ENCODE peak calls at places on chromosomes 6 and 20, in six cellular contexts. I is mucosa of gallbladder, P is mammary epithelial cell, D is NCI-H82, A is fibroblast of mammary gland, E is nucleus accumbens. U is an unnamed sample.

GRCh38 chr6:82385961-82386360 is 22.3 kb downstream of the TPBG start:
- DNase-seq in I (no peak), P (peak), D (no peak), A (no peak), E (no peak), U (no peak)

GRCh38 chr20:47456952-47457724 is 44.5 kb upstream of the NCOA3 start:
- DNase-seq in D (no peak), I (no peak), E (no peak), P (peak), A (peak), U (no peak)

GRCh38 chr6:100269189-100269588 is 195.5 kb downstream of the SIM1 start:
- DNase-seq in D (no peak), P (peak), A (peak), I (no peak), E (no peak), U (no peak)

GRCh38 chr6:21946298-21946783 is 350.5 kb downstream of the PRL start:
- DNase-seq in A (peak), D (no peak), I (no peak), E (no peak), P (peak), U (no peak)

GRCh38 chr6:102812242-102812641 is 1418.7 kb downstream of the GRIK2 start:
- DNase-seq in P (peak), D (no peak), E (no peak), A (peak), I (no peak), U (no peak)

GRCh38 chr6:8556370-8557018 is 121.1 kb upstream of the SLC35B3 start:
- DNase-seq in E (no peak), A (peak), P (peak), D (peak), I (no peak), U (no peak)

GRCh38 chr20:45771182-45771759 is 20.4 kb downstream of the WFDC3 start:
- DNase-seq in D (peak), I (peak), P (peak), A (peak), E (peak), U (peak)

GRCh38 chr20:63856111-63856511 is 5.2 kb upstream of the ABHD16B start:
- DNase-seq in E (no peak), A (no peak), I (no peak), P (no peak), D (no peak), U (no peak)

GRCh38 chr6:128807577-128807976 is 75.4 kb upstream of the LAMA2 start:
- DNase-seq in P (peak), D (peak), I (no peak), A (peak), E (no peak), U (no peak)

GRCh38 chr6:5778317-5778857 is 228.3 kb downstream of the NRN1 start:
- DNase-seq in P (no peak), A (no peak), D (no peak), I (no peak), E (no peak), U (no peak)

GRCh38 chr20:60477958-60478357 is 519.7 kb downstream of the CDH26 start:
- DNase-seq in D (no peak), I (no peak), E (peak), P (no peak), A (no peak), U (peak)

GRCh38 chr20:45300961-45301360 is 5.7 kb upstream of the RBPJL start:
- DNase-seq in P (peak), A (peak), D (peak), E (no peak), I (no peak), U (peak)

GRCh38 chr20:57653546-57653900 is 33.3 kb upstream of the ZBP1 start:
- DNase-seq in I (no peak), P (no peak), D (no peak), A (no peak), E (no peak), U (peak)

GRCh38 chr6:6654599-6655575 is 66.4 kb downstream of the LY86 start:
- DNase-seq in E (no peak), A (no peak), D (no peak), P (no peak), I (no peak), U (no peak)

GRCh38 chr6:11021003-11021402 is 23.1 kb downstream of the ELOVL2 start:
- DNase-seq in P (no peak), D (peak), I (no peak), E (no peak), A (peak), U (no peak)

GRCh38 chr20:25019381-25020155 is 27.0 kb upstream of the APMAP start:
- DNase-seq in A (no peak), I (no peak), P (no peak), D (no peak), E (no peak), U (peak)

GRCh38 chr6:2876210-2877056 is 26.7 kb downstream of the SERPINB9 start:
- DNase-seq in I (peak), D (no peak), A (peak), E (no peak), P (peak), U (no peak)

GRCh38 chr6:154815938-154816820 is 83.0 kb downstream of the SCAF8 start:
- DNase-seq in E (no peak), P (no peak), A (peak), D (no peak), I (no peak), U (no peak)

GRCh38 chr6:87698618-87699017 is 3.4 kb downstream of the AKIRIN2 start:
- DNase-seq in I (no peak), D (peak), E (no peak), P (no peak), A (peak), U (no peak)

GRCh38 chr6:125812394-125813231 is 21.9 kb downstream of the NCOA7 start:
- DNase-seq in E (no peak), P (peak), I (peak), A (peak), D (no peak), U (no peak)

GRCh38 chr6:3766219-3766618 is 14.7 kb upstream of the PXDC1 start:
- DNase-seq in E (no peak), P (peak), D (peak), I (no peak), A (no peak), U (peak)

GRCh38 chr6:152143359-152143758 is 335.9 kb downstream of the ESR1 start:
- DNase-seq in P (no peak), I (no peak), A (no peak), E (no peak), D (no peak), U (no peak)

GRCh38 chr20:13458860-13459451 is 179.8 kb downstream of the TASP1 start:
- DNase-seq in E (no peak), D (peak), A (peak), P (peak), I (no peak), U (no peak)

GRCh38 chr6:169291639-169292339 is 38.1 kb upstream of the THBS2 start:
- DNase-seq in D (no peak), E (no peak), P (no peak), A (peak), I (no peak), U (no peak)

GRCh38 chr20:16785221-16785620 is 37.1 kb downstream of the OTOR start:
- DNase-seq in D (no peak), E (no peak), A (no peak), P (no peak), I (no peak), U (no peak)

GRCh38 chr6:44043036-44043478 is 84.2 kb downstream of the MRPL14 start:
- DNase-seq in I (peak), A (peak), P (peak), D (no peak), E (no peak), U (no peak)

GRCh38 chr6:6715465-6715864 is 126.9 kb downstream of the LY86 start:
- DNase-seq in D (no peak), E (no peak), A (no peak), P (no peak), I (no peak), U (no peak)

GRCh38 chr6:4316867-4317400 is 181.6 kb upstream of the ECI2 start:
- DNase-seq in A (peak), P (peak), I (peak), D (peak), E (peak), U (peak)

GRCh38 chr6:24026050-24026449 is 100.0 kb upstream of the NRSN1 start:
- DNase-seq in P (no peak), I (no peak), A (no peak), D (no peak), E (no peak), U (no peak)

GRCh38 chr6:113856571-113857564 is at the start of gene MARCKS:
- DNase-seq in P (peak), D (peak), A (peak), I (peak), E (peak), U (peak)

GRCh38 chr6:924661-925060 is 231.7 kb upstream of the EXOC2 start:
- DNase-seq in E (no peak), I (no peak), D (no peak), A (no peak), P (no peak), U (no peak)

GRCh38 chr20:14336667-14337066 is 745 bp downstream of the FLRT3 start:
- DNase-seq in A (peak), I (peak), D (peak), E (peak), P (peak), U (no peak)

GRCh38 chr20:34512266-34512954 is 3.8 kb upstream of the DYNLRB1 start:
- DNase-seq in D (no peak), I (no peak), A (peak), P (no peak), E (no peak), U (no peak)

GRCh38 chr6:138765896-138766487 is 7.6 kb upstream of the CCDC28A start:
- DNase-seq in E (no peak), I (no peak), A (peak), D (peak), P (peak), U (no peak)

GRCh38 chr6:129679758-129680157 is 30.2 kb downstream of the ARHGAP18 start:
- DNase-seq in P (no peak), E (no peak), A (peak), I (no peak), D (peak), U (no peak)

U was measured in aorta.